ENCODE peak calls at places on chromosome 10, in four cellular contexts. J is neural progenitor cell, G is BE2C, R is heart left ventricle. C is an unnamed sample.
A peak's percentile ranks its signal among the peaks of the same experiment; 100 is the strongest.

GRCh38 chr10:71396714-71397339 is at the start of gene CDH23:
- DNase-seq in J (peak; percentile 83), R (peak; percentile 70), G (peak; percentile 47), C (peak; percentile 32)

GRCh38 chr10:42977032-42977416 is 99.8 kb upstream of the RET start:
- DNase-seq in G (peak; percentile 20), J (no peak), R (no peak), C (no peak)

GRCh38 chr10:72616716-72617115 is 9.2 kb downstream of the MICU1 start:
- DNase-seq in R (no peak), G (peak; percentile 68), J (no peak), C (no peak)

GRCh38 chr10:51462076-51462779 is 237.2 kb downstream of the CSTF2T start:
- DNase-seq in G (no peak), R (no peak), J (no peak), C (no peak)

GRCh38 chr10:69045441-69046300 is 42.2 kb upstream of the SRGN start:
- DNase-seq in G (no peak), R (no peak), J (no peak), C (no peak)

GRCh38 chr10:12564173-12564572 is 214.8 kb downstream of the CAMK1D start:
- DNase-seq in J (no peak), G (no peak), R (no peak), C (no peak)

GRCh38 chr10:133381041-133381440 is 2.0 kb downstream of the PAOX start:
- DNase-seq in R (no peak), G (no peak), J (no peak), C (no peak)

GRCh38 chr10:28938745-28939144 is 261.4 kb downstream of the BAMBI start:
- DNase-seq in G (no peak), R (no peak), J (no peak), C (peak; percentile 3)

DNA sequence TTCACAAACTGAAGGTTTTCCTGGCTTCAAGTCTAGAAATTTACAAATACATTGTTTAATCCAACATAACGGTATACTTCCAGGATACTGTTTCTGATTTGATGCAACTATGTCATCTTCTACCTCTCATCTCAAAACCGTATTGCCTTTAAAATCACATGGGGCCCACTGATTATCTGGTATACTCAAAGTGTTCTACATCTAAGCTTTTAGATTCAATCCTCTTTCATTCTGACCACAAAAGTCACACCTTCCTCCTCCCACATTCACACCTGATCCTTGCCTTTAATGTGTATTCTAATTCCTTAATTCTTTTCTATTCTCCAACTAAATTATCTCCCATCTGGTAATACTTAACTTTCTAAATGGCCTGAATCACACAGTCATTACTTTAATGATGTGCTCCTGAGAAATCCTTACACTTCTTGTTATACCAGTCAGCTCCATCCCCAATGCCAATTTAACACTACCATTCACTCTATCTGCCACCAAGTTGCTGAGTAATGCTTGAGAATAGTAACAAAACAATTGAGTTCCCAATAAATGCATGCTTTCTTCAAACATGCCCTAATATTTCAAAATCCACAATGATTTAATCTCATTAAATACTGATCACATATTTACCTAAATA is 13.0 kb downstream of the ATAD1 start:
- DNase-seq in G (no peak), J (no peak), R (no peak), C (no peak)
- H3K9me3 ChIP-seq in G (no peaks in the 10 kb centered on the region), J (peaks cover 20% of the 10 kb centered on the region), R (no peaks in the 10 kb centered on the region), C (no peaks in the 10 kb centered on the region)

GRCh38 chr10:128435811-128436210 is 309.6 kb upstream of the MKI67 start:
- DNase-seq in R (no peak), J (no peak), G (no peak), C (no peak)

GRCh38 chr10:128432423-128432822 is 306.2 kb upstream of the MKI67 start:
- DNase-seq in R (no peak), J (no peak), G (no peak), C (no peak)

GRCh38 chr10:128440513-128441160 is 314.4 kb upstream of the MKI67 start:
- DNase-seq in J (peak; percentile 64), R (no peak), G (no peak), C (no peak)

GRCh38 chr10:128438417-128439063 is 312.3 kb upstream of the MKI67 start:
- DNase-seq in R (no peak), J (no peak), G (no peak), C (no peak)

GRCh38 chr10:128437786-128438350 is 311.6 kb upstream of the MKI67 start:
- DNase-seq in G (no peak), J (no peak), R (no peak), C (no peak)
- H3K9me3 ChIP-seq in G (no peaks in the 10 kb centered on the region), J (no peaks in the 10 kb centered on the region), R (no peaks in the 10 kb centered on the region), C (no peaks in the 10 kb centered on the region)

DNA sequence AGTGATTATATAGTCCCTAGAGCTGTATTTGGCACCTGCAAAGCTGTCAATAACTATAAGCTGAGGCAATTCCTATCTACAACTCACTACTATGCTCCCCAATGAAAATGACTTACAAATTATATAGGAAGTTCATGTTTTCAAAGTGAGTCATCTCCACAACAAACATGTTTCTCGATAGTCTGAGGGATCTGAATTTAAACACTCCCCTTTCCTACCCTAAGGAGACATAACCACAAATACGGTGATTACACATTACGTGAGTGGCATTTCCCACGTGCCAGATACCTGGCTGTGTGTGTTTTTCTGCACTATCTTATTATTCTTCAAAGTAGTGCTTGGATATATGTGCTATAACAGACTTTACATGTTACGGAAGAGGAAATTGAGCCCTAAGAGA is 122.5 kb upstream of the C1QL3 start:
- DNase-seq in R (no peak), G (no peak), J (no peak), C (no peak)
- H3K9me3 ChIP-seq in R (no peaks in the 10 kb centered on the region), G (no peaks in the 10 kb centered on the region), J (no peaks in the 10 kb centered on the region), C (no peaks in the 10 kb centered on the region)

GRCh38 chr10:37390901-37391300 is 265.5 kb downstream of the ANKRD30A start:
- DNase-seq in R (no peak), J (no peak), G (no peak), C (no peak)

GRCh38 chr10:37379991-37380390 is 254.6 kb downstream of the ANKRD30A start:
- DNase-seq in R (no peak), J (no peak), G (no peak), C (no peak)

GRCh38 chr10:37381271-37381670 is 255.9 kb downstream of the ANKRD30A start:
- DNase-seq in J (no peak), R (no peak), G (no peak), C (no peak)

GRCh38 chr10:37384923-37385322 is 259.5 kb downstream of the ANKRD30A start:
- DNase-seq in J (no peak), G (no peak), R (no peak), C (no peak)
- H3K9me3 ChIP-seq in J (peaks cover 12% of the 10 kb centered on the region), G (no peaks in the 10 kb centered on the region), R (peaks cover 5% of the 10 kb centered on the region), C (no peaks in the 10 kb centered on the region)

DNA sequence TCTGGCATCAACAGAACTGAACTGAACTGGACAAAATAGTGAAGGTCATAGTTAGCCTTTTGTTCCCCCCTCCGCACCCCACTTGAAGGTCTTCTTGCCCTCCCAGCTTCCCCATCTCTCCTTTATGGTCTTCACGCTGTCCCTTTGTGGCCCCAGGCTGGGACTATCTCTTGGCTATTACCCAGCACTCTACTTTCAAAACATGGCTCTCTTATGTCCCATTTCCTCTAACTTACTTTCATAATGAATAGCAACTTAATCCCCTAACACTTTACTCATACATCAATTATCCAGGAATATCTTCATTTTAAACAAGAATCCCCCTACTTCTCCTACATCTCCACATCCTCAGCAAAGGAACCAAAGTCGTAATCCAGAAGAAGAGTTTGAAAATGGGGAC is 135.3 kb upstream of the ITGB1 start:
- DNase-seq in J (no peak), R (no peak), G (no peak), C (no peak)
- H3K9me3 ChIP-seq in J (peaks cover 6% of the 10 kb centered on the region), R (peaks cover 4% of the 10 kb centered on the region), G (no peaks in the 10 kb centered on the region), C (peaks cover 5% of the 10 kb centered on the region)

GRCh38 chr10:131747251-131747650 is 153.6 kb upstream of the PPP2R2D start:
- DNase-seq in G (no peak), R (no peak), J (no peak), C (no peak)

GRCh38 chr10:131748831-131749766 is 151.7 kb upstream of the PPP2R2D start:
- DNase-seq in G (no peak), R (no peak), J (peak; percentile 68), C (no peak)

GRCh38 chr10:131747791-131748190 is 153.0 kb upstream of the PPP2R2D start:
- DNase-seq in R (no peak), G (no peak), J (no peak), C (no peak)

GRCh38 chr10:131746785-131747184 is 154.0 kb upstream of the PPP2R2D start:
- DNase-seq in J (no peak), R (no peak), G (no peak), C (no peak)

GRCh38 chr10:131748191-131748590 is 152.6 kb upstream of the PPP2R2D start:
- DNase-seq in J (no peak), R (no peak), G (no peak), C (no peak)
- H3K9me3 ChIP-seq in J (no peaks in the 10 kb centered on the region), R (no peaks in the 10 kb centered on the region), G (no peaks in the 10 kb centered on the region), C (no peaks in the 10 kb centered on the region)

GRCh38 chr10:88926484-88927249 is 25.9 kb downstream of the ACTA2 start:
- DNase-seq in J (no peak), G (no peak), R (no peak), C (no peak)

GRCh38 chr10:88921194-88921593 is 31.4 kb downstream of the ACTA2 start:
- DNase-seq in R (no peak), J (no peak), G (peak; percentile 35), C (no peak)

GRCh38 chr10:88920198-88920597 is 32.4 kb downstream of the ACTA2 start:
- DNase-seq in J (no peak), R (no peak), G (no peak), C (no peak)

GRCh38 chr10:88922041-88922440 is 30.5 kb downstream of the ACTA2 start:
- DNase-seq in G (no peak), J (no peak), R (no peak), C (no peak)

DNA sequence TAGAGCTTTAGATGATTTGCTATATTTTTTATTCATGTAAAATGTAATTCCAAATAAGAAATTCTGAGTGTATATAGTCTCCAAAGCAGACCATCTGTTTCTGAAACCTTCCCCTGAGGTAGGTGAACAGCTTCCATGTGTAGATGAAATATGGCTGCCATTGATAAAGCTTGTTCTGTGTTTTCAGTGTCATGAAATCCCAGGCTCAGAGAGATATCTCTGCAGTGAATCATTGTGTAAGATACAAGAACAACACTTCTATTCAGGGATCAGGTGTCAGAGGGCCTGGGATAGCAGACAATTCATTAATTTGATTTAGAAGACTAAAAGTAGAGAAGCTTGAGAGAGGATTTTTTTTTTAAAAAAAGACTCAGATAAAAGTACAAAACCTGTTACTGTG is 29.0 kb downstream of the ACTA2 start:
- DNase-seq in J (no peak), R (no peak), G (no peak), C (no peak)
- H3K9me3 ChIP-seq in J (no peaks in the 10 kb centered on the region), R (no peaks in the 10 kb centered on the region), G (no peaks in the 10 kb centered on the region), C (no peaks in the 10 kb centered on the region)

GRCh38 chr10:114291516-114291915 is 52.5 kb downstream of the VWA2 start:
- DNase-seq in G (no peak), R (no peak), J (no peak), C (no peak)

GRCh38 chr10:114297136-114297705 is 58.2 kb downstream of the VWA2 start:
- DNase-seq in G (no peak), J (no peak), R (peak; percentile 34), C (no peak)

GRCh38 chr10:114291076-114291475 is 52.0 kb downstream of the VWA2 start:
- DNase-seq in G (no peak), R (peak; percentile 26), J (no peak), C (no peak)

GRCh38 chr10:114295393-114295792 is 56.3 kb downstream of the VWA2 start:
- DNase-seq in J (no peak), G (no peak), R (no peak), C (no peak)

DNA sequence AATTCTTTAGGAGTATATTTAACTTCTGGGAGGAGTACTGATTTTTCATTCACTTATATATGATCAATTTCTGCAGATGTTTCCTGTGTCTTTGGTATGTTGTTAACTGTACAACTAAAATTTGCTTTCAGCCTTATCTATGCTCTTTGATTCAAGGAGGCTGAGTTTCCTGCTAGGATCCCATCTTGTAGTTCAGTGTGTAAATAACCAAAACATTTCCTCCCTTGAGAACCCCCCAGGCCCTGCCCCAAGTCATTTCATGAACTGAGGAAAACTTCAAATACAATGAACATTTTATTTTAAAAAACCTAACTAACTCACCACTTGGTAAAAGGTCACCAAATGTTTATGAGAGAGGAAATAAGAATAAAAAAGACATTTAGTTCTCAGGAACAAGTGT is 55.5 kb downstream of the VWA2 start:
- DNase-seq in J (no peak), G (no peak), R (no peak), C (no peak)
- H3K9me3 ChIP-seq in J (peaks cover 12% of the 10 kb centered on the region), G (no peaks in the 10 kb centered on the region), R (peaks cover 12% of the 10 kb centered on the region), C (peaks cover 9% of the 10 kb centered on the region)